ENCODE peak calls at places on chromosomes 12 and 14, in seven cellular contexts. C is A549, B is pancreas, S is right lobe of liver, M is gastrocnemius medialis, X is foreskin fibroblast, U is tibial artery. N is an unnamed sample.

GRCh38 chr12:50190859-50191258 is 23.7 kb upstream of the CERS5 start:
- DNase-seq in C (no peak), B (no peak), S (no peak), M (no peak), X (no peak), U (no peak), N (no peak)

GRCh38 chr12:125856899-125857298 is 791.7 kb downstream of the AACS start:
- DNase-seq in C (no peak), B (no peak), S (no peak), M (no peak), X (no peak), U (no peak), N (no peak)

GRCh38 chr14:54807881-54808280 is 94.7 kb downstream of the GCH1 start:
- DNase-seq in C (no peak), B (no peak), S (no peak), M (no peak), X (no peak), U (no peak), N (no peak)

GRCh38 chr14:54166049-54166950 is 209.7 kb upstream of the BMP4 start:
- DNase-seq in C (no peak), B (no peak), S (no peak), M (no peak), X (no peak), U (no peak), N (no peak)

GRCh38 chr12:14417717-14418116 is 52.2 kb downstream of the ATF7IP start:
- DNase-seq in C (no peak), B (no peak), S (peak; percentile 27), M (peak; percentile 64), X (peak; percentile 84), U (peak; percentile 43), N (peak; percentile 68)

GRCh38 chr14:87312138-87312537 is 680.8 kb downstream of the GALC start:
- DNase-seq in C (no peak), B (no peak), S (no peak), M (no peak), X (no peak), U (no peak), N (no peak)

GRCh38 chr12:129096968-129097367 is 243.7 kb downstream of the GLT1D1 start:
- DNase-seq in C (no peak), B (no peak), S (no peak), M (no peak), X (no peak), U (no peak), N (no peak)

GRCh38 chr14:35277179-35277578 is 15.0 kb upstream of the PSMA6 start:
- DNase-seq in C (no peak), B (no peak), S (no peak), M (no peak), X (no peak), U (no peak), N (no peak)

GRCh38 chr12:103865151-103865730 is 24.2 kb upstream of the NT5DC3 start:
- DNase-seq in C (no peak), B (no peak), S (no peak), M (no peak), X (no peak), U (no peak), N (no peak)

GRCh38 chr12:19740472-19741131 is 301.3 kb downstream of the AEBP2 start:
- DNase-seq in C (no peak), B (no peak), S (no peak), M (no peak), X (no peak), U (no peak), N (no peak)
- H3K4me3 ChIP-seq in C (no peak overlapping the region), B (no peak overlapping the region), S (no peak overlapping the region), M (no peak overlapping the region), X (no peak overlapping the region), U (no peak overlapping the region), N (no peak overlapping the region)

GRCh38 chr12:43550831-43551270 is 1.2 kb downstream of the ADAMTS20 start:
- DNase-seq in C (no peak), B (peak; percentile 39), S (no peak), M (no peak), X (no peak), U (no peak), N (no peak)
- TF ChIP-seq CTCF in C (no peak), B (no peak), S (no peak), M (no peak), X (no peak), U (no peak), N (no peak)

DNA sequence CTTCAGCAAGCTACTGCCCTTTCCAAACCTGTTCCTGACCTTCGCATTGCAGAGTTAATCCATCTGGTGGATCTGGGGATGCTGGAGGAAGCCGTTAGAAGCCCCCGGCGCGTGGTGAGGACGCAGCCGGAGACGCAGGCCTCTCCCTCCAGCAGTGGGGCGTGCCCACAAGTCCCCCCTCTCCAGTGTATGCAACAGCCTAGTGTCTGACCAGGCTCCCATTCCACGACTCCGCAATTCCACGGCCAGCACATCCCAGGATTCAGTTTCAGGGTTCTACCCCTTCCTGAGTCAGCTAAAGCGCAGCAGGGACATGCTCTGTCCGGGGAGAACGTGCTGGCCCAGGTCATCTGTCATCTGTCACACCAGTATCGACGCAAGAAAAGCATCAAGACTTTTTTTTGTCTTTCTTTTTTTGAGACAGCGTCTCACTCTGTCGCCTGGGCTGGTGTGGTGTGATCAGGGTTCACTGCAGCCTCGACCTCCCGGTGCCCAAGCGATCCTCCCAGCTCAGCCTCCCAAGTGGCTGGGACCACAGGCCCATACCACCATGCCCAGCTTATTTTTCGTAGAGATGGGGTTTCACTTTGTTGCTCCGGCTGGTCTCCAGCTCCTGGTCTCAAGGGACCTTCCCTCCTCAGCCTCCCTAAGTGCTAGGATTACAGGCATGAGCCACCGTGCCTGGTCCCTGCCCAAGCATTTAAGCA is 8.0 kb upstream of the DYNC1H1 start:
- DNase-seq in C (no peak), B (no peak), S (no peak), M (no peak), X (no peak), U (no peak), N (no peak)
- H3K4me3 ChIP-seq in C (no peak overlapping the region), B (no peak overlapping the region), S (no peak overlapping the region), M (no peak overlapping the region), X (no peak overlapping the region), U (no peak overlapping the region), N (no peak overlapping the region)

DNA sequence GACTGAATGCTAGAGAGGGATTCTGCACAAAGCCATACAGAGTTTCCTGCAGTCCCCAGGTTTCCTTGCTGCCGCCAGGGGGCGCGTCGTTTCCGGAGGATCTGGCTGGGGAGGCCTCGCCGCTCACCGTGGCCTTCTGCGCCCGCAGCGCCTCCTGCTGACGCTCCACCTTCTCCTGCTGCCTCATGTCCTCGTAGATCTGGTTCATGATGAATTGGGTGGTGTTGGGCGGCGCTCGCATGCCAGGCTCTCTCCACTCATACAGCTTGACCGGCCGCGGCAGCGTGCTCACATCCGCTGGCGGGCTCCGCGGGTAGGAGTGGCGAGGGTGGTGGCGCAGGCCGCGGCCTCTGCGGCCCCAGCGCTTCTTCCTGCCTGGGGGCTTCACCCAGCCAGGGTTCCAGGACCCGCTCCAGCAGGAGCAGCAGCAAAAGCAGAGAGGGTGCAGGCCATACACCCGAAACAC is 987 bp downstream of the CCER1 start:
- DNase-seq in C (no peak), B (no peak), S (no peak), M (no peak), X (no peak), U (no peak), N (no peak)
- TF ChIP-seq CTCF in C (peak; percentile 29), B (no peak), S (peak; percentile 10), M (no peak), X (no peak), U (no peak), N (no peak)

GRCh38 chr12:77850698-77851097 is 20.0 kb downstream of the NAV3 start:
- DNase-seq in C (no peak), B (no peak), S (no peak), M (no peak), X (no peak), U (no peak), N (no peak)

GRCh38 chr12:77842430-77842829 is 11.7 kb downstream of the NAV3 start:
- DNase-seq in C (no peak), B (no peak), S (no peak), M (peak; percentile 14), X (peak; percentile 16), U (no peak), N (no peak)

GRCh38 chr12:77847060-77847541 is 16.4 kb downstream of the NAV3 start:
- DNase-seq in C (no peak), B (no peak), S (no peak), M (no peak), X (no peak), U (no peak), N (no peak)

GRCh38 chr12:77845831-77846230 is 15.1 kb downstream of the NAV3 start:
- DNase-seq in C (no peak), B (no peak), S (no peak), M (no peak), X (peak; percentile 45), U (no peak), N (peak; percentile 41)

GRCh38 chr12:77847665-77848431 is 17.2 kb downstream of the NAV3 start:
- DNase-seq in C (no peak), B (no peak), S (no peak), M (no peak), X (peak; percentile 70), U (no peak), N (peak; percentile 81)
- H3K4me3 ChIP-seq in C (no peak overlapping the region), B (no peak overlapping the region), S (no peak overlapping the region), M (no peak overlapping the region), X (no peak overlapping the region), U (no peak overlapping the region), N (no peak overlapping the region)

DNA sequence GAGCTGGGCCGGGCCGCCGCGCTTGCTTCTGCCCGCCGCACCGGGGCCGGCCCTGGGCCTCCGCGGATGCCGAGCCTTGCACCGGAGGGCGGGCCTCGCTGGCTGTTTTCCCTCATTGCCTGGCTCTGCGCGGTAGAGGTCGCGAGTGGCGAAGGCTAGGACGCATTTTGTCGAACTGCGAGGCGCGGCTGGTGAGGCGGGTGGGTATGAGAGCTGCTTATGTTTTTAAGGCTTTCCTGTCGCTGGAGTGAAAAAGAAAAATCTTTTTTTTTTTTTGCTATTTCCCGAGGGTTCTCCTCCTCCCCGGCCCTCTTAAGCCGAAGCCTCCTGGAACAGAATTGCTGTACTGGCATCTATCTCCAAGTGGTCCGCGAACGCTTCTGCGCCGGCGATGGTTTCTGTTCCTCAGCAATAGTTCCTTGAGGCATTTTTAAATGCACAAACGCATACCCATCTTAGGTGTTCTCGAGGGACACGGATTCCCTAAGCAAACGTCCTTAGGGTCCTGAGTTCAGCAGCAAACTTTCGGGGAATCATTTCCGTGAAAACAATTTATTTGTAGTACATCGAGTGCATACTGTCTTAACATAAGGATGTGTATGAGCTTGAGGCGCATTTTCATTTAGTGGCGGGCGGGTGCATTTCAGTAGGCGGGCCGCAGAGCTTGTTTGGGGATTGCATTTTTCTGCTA is 631 bp downstream of the RESF1 start:
- DNase-seq in C (peak; percentile 36), B (peak; percentile 86), S (peak; percentile 76), M (peak; percentile 49), X (peak; percentile 48), U (peak; percentile 60), N (no peak)
- TF ChIP-seq CTCF in C (peak; percentile 16), B (no peak), S (no peak), M (no peak), X (peak; percentile 21), U (no peak), N (peak; percentile 27)